ENCODE peak calls at places on chromosome 2, in five cellular contexts. I, T, Q, N and D are unnamed samples.

GRCh38 chr2:99780276-99780675 is 290.5 kb upstream of the REV1 start:
- DNase-seq in T (no peak), N (no peak), Q (no peak), I (no peak), D (no peak)

GRCh38 chr2:1899396-1899730 is 155.0 kb upstream of the PXDN start:
- DNase-seq in I (no peak), N (no peak), Q (no peak), T (no peak), D (no peak)

GRCh38 chr2:63692002-63692606 is 103.3 kb downstream of the MDH1 start:
- DNase-seq in I (no peak), Q (no peak), N (no peak), T (no peak), D (no peak)

GRCh38 chr2:144454466-144455287 is 65.2 kb downstream of the ZEB2 start:
- DNase-seq in I (no peak), Q (no peak), N (no peak), T (no peak), D (no peak)

GRCh38 chr2:57207191-57207590 is 839.4 kb upstream of the VRK2 start:
- DNase-seq in N (no peak), I (no peak), T (no peak), Q (no peak), D (no peak)

GRCh38 chr2:137944714-137945113 is 19.6 kb upstream of the HNMT start:
- DNase-seq in T (no peak), Q (no peak), I (peak; percentile 68), N (no peak), D (no peak)

GRCh38 chr2:104944495-104944894 is 90.6 kb downstream of the POU3F3 start:
- DNase-seq in T (no peak), N (no peak), Q (no peak), I (no peak), D (no peak)

GRCh38 chr2:152200101-152200500 is 24.5 kb upstream of the STAM2 start:
- DNase-seq in I (no peak), T (no peak), Q (no peak), N (no peak), D (no peak)

GRCh38 chr2:53755022-53755630 is 12.5 kb upstream of the CHAC2 start:
- DNase-seq in I (no peak), N (peak; percentile 57), Q (peak; percentile 23), T (no peak), D (peak; percentile 79)

GRCh38 chr2:127155901-127156300 is 48.9 kb upstream of the BIN1 start:
- DNase-seq in T (no peak), Q (no peak), I (no peak), N (peak; percentile 50), D (no peak)

GRCh38 chr2:65261676-65262075 is 34.0 kb downstream of the ACTR2 start:
- DNase-seq in I (no peak), N (no peak), T (no peak), Q (no peak), D (no peak)

GRCh38 chr2:88099798-88100488 is 27.9 kb downstream of the FABP1 start:
- DNase-seq in N (no peak), I (no peak), T (no peak), Q (no peak), D (no peak)

GRCh38 chr2:26848336-26849055 is 564 bp downstream of the DPYSL5 start:
- DNase-seq in I (peak; percentile 81), N (peak; percentile 18), T (no peak), Q (peak; percentile 24), D (no peak)

GRCh38 chr2:11079131-11079824 is 76.0 kb upstream of the SLC66A3 start:
- DNase-seq in I (peak; percentile 57), N (no peak), T (no peak), Q (peak; percentile 29), D (no peak)

GRCh38 chr2:23235292-23235691 is 149.7 kb upstream of the KLHL29 start:
- DNase-seq in N (no peak), I (peak; percentile 57), Q (no peak), T (no peak), D (no peak)

GRCh38 chr2:129673881-129674513 is 305.5 kb upstream of the RAB6C start:
- DNase-seq in Q (no peak), T (no peak), I (peak; percentile 89), N (no peak), D (no peak)

GRCh38 chr2:156423674-156424282 is 12.4 kb upstream of the GPD2 start:
- DNase-seq in T (no peak), N (no peak), Q (peak; percentile 43), I (no peak), D (no peak)

GRCh38 chr2:166092889-166093288 is 34.9 kb downstream of the SCN1A start:
- DNase-seq in I (no peak), Q (no peak), T (no peak), N (no peak), D (no peak)

GRCh38 chr2:240579071-240579762 is 7.3 kb upstream of the CAPN10 start:
- DNase-seq in N (no peak), T (no peak), Q (no peak), I (no peak), D (no peak)

GRCh38 chr2:134443814-134444480 is 190.1 kb downstream of the MGAT5 start:
- DNase-seq in I (no peak), T (no peak), Q (no peak), N (no peak), D (no peak)

GRCh38 chr2:223779877-223780276 is 57.5 kb downstream of the AP1S3 start:
- DNase-seq in I (no peak), N (no peak), Q (peak; percentile 18), T (no peak), D (no peak)
- TF ChIP-seq CTCF in I (no peak), N (no peak), Q (peak; percentile 36), T (peak; percentile 8), D (peak; percentile 19)

GRCh38 chr2:73997813-73998212 is 13.1 kb downstream of the TET3 start:
- DNase-seq in N (no peak), I (no peak), T (no peak), Q (no peak), D (no peak)
- H3K36me3 ChIP-seq in N (no peaks in the 10 kb centered on the region), I (no peaks in the 10 kb centered on the region), T (no peaks in the 10 kb centered on the region), Q (no peaks in the 10 kb centered on the region), D (peaks cover 13% of the 10 kb centered on the region)

GRCh38 chr2:177616731-177617130 is 224.2 kb downstream of the AGPS start:
- DNase-seq in I (no peak), Q (no peak), N (no peak), T (no peak), D (no peak)

GRCh38 chr2:177618270-177619253 is 226.0 kb downstream of the AGPS start:
- DNase-seq in N (peak; percentile 93), T (peak; percentile 95), I (peak; percentile 96), Q (peak; percentile 96), D (peak; percentile 96)

GRCh38 chr2:177625744-177626655 is 233.4 kb downstream of the AGPS start:
- DNase-seq in Q (no peak), N (no peak), T (no peak), I (no peak), D (no peak)

GRCh38 chr2:177617849-177618248 is 225.3 kb downstream of the AGPS start:
- DNase-seq in I (peak; percentile 29), T (no peak), Q (no peak), N (no peak), D (no peak)

DNA sequence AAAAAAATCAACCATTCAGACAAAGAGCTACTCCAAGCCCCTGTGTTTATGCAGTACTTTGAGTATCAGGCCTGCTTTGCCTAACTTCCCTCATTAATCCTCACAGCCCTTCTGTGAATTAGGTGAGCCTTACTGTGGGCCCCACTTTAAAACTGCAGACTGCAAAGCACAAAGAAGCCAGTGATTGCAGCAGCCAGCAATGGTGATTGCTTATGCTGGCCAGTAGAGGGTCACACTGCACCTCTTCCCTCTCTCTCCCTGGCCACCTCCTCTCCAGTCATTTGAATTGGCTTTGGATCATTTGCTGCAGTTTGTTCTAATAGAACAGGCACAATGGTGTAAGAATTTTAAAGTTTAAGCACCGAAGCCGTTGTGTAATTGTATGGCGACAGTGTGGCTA is 229.9 kb downstream of the AGPS start:
- DNase-seq in Q (no peak), T (no peak), N (no peak), I (peak; percentile 64), D (no peak)
- TF ChIP-seq CTCF in Q (no peak), T (no peak), N (no peak), I (no peak), D (no peak)

GRCh38 chr2:218236829-218237228 is 19.8 kb downstream of the ARPC2 start:
- DNase-seq in N (no peak), Q (no peak), T (no peak), I (no peak), D (no peak)
- H3K36me3 ChIP-seq in N (peaks cover 100% of the 10 kb centered on the region), Q (peaks cover 12% of the 10 kb centered on the region), T (peaks cover 46% of the 10 kb centered on the region), I (peaks cover 98% of the 10 kb centered on the region), D (peaks cover 100% of the 10 kb centered on the region)

DNA sequence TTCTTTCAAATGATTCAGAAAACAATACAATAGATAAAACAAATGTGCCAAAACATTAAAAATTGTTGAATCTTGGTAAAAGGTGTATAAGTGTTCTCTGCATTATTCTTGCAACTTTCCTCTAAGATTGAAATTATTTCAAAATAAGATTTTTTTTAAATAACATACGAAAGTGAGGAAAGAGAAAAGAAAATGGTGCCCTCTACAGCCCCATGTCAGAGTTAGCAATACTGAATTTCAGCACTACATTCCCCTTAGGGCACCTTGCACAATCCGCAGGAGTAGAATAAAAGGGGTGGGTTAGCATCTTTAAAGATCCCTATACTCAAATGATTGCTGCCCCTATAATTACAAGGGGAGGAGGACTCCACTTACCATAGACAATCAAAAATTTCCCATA is 433.7 kb downstream of the BCL11A start:
- DNase-seq in I (no peak), T (no peak), Q (no peak), N (no peak), D (no peak)
- TF ChIP-seq CTCF in I (no peak), T (peak; percentile 17), Q (peak; percentile 53), N (peak; percentile 14), D (no peak)